ENCODE peak calls at places on chromosomes 7 and 10, in ten cellular contexts. N is SK-N-SH; O is activated CD4-positive, alpha-beta memory T cell treated with anti-CD3 and anti-CD28 coated beads for 36 hours; S is NT2/D1; A is HS-5; W is astrocyte of the cerebellum; L is KBM-7; F is CD8-positive, alpha-beta T cell; J is left cardiac atrium; P is left lobe of liver. B is an unnamed sample.

GRCh38 chr10:120782336-120782735 is 68.8 kb upstream of the WDR11 start:
- DNase-seq in O (no peak), S (no peak), L (no peak), W (no peak), F (no peak), A (no peak), N (no peak), P (no peak), J (no peak), B (no peak)

GRCh38 chr10:6729967-6730366 is 149.9 kb upstream of the PRKCQ start:
- DNase-seq in F (no peak), S (no peak), O (no peak), J (no peak), P (no peak), A (no peak), N (no peak), W (no peak), L (no peak), B (no peak)

GRCh38 chr10:118045842-118046490 is 775 bp downstream of the RAB11FIP2 start:
- DNase-seq in J (peak; percentile 54), P (peak; percentile 53), W (no peak), A (peak; percentile 39), L (peak; percentile 60), N (no peak), F (peak; percentile 64), S (peak; percentile 2), O (peak; percentile 40), B (peak; percentile 24)

GRCh38 chr7:138505361-138505873 is 45.4 kb downstream of the TRIM24 start:
- DNase-seq in N (no peak), A (no peak), W (no peak), J (no peak), P (no peak), F (no peak), O (no peak), S (no peak), L (no peak), B (no peak)

GRCh38 chr7:114931656-114932011 is 9.7 kb downstream of the MDFIC start:
- DNase-seq in L (no peak), S (no peak), A (no peak), W (no peak), N (no peak), O (peak; percentile 59), J (no peak), F (no peak), P (no peak), B (no peak)

GRCh38 chr7:15686209-15686956 is at the start of gene MEOX2:
- DNase-seq in F (no peak), S (no peak), N (peak; percentile 26), A (no peak), O (no peak), L (no peak), W (peak; percentile 24), P (peak; percentile 73), J (peak; percentile 85), B (peak; percentile 9)

GRCh38 chr7:107430057-107430456 is 39.8 kb upstream of the GPR22 start:
- DNase-seq in A (no peak), J (no peak), L (peak; percentile 7), N (no peak), S (no peak), P (no peak), F (no peak), W (no peak), O (no peak), B (no peak)

GRCh38 chr7:41033526-41033925 is 669.4 kb downstream of the INHBA start:
- DNase-seq in N (no peak), F (no peak), O (no peak), J (no peak), P (no peak), L (no peak), A (no peak), W (no peak), S (no peak), B (no peak)

GRCh38 chr7:25795824-25796235 is 356.2 kb upstream of the NFE2L3 start:
- DNase-seq in S (no peak), W (no peak), L (no peak), J (no peak), F (no peak), N (no peak), P (no peak), O (no peak), A (peak; percentile 34), B (no peak)

GRCh38 chr10:132444877-132445351 is 47.9 kb downstream of the PWWP2B start:
- DNase-seq in S (no peak), J (no peak), L (peak; percentile 63), O (no peak), A (no peak), P (no peak), W (no peak), F (no peak), N (no peak), B (no peak)

GRCh38 chr10:103833731-103834365 is 21.5 kb downstream of the SH3PXD2A start:
- DNase-seq in N (no peak), S (no peak), W (no peak), F (no peak), A (no peak), J (peak; percentile 80), O (no peak), P (no peak), L (peak; percentile 31), B (no peak)

GRCh38 chr10:28913850-28914249 is 236.5 kb downstream of the BAMBI start:
- DNase-seq in A (no peak), P (no peak), F (no peak), S (no peak), J (no peak), N (no peak), O (no peak), L (no peak), W (no peak), B (no peak)

GRCh38 chr7:3559178-3559765 is 258.2 kb downstream of the SDK1 start:
- DNase-seq in A (peak; percentile 64), L (no peak), J (no peak), N (no peak), W (peak; percentile 91), F (no peak), P (no peak), O (no peak), S (no peak), B (no peak)